ENCODE peak calls at places on chromosomes 6 and 20, in ten cellular contexts. I, U, X, V, W, M, E, O, F and R are unnamed samples.
A peak's percentile ranks its signal among the peaks of the same experiment; 100 is the strongest.

GRCh38 chr6:167676666-167677421 is 149.9 kb upstream of the AFDN start:
- ATAC-seq in E (no peak), F (peak; percentile 36), V (peak; percentile 74), O (peak; percentile 2), W (no peak), U (no peak), X (no peak), M (peak; percentile 70), I (peak; percentile 34), R (peak; percentile 26)

GRCh38 chr6:98847767-98848538 is 13.6 kb downstream of the POU3F2 start:
- ATAC-seq in F (peak; percentile 65), E (peak; percentile 58), M (peak; percentile 32), U (peak; percentile 47), I (peak; percentile 24), V (peak; percentile 63), O (no peak), W (peak; percentile 42), X (peak; percentile 61), R (peak; percentile 28)

GRCh38 chr6:165626711-165627110 is 36.3 kb downstream of the PDE10A start:
- ATAC-seq in W (no peak), F (no peak), E (no peak), O (no peak), U (no peak), I (no peak), M (no peak), V (no peak), X (no peak), R (no peak)

GRCh38 chr6:130675072-130675471 is 152.1 kb upstream of the SMLR1 start:
- ATAC-seq in W (no peak), V (no peak), U (no peak), M (no peak), X (no peak), O (no peak), F (no peak), E (no peak), I (no peak), R (no peak)

GRCh38 chr6:11609324-11610071 is 71.9 kb downstream of the TMEM170B start:
- ATAC-seq in M (no peak), X (peak; percentile 83), V (peak; percentile 57), I (peak; percentile 26), O (no peak), W (peak; percentile 40), F (peak; percentile 81), E (peak; percentile 80), U (no peak), R (peak; percentile 67)

GRCh38 chr6:134007077-134007476 is 45.3 kb downstream of the SLC2A12 start:
- ATAC-seq in E (peak; percentile 70), W (peak; percentile 77), U (no peak), I (no peak), V (no peak), X (no peak), O (no peak), F (peak; percentile 31), M (no peak), R (no peak)

GRCh38 chr6:154329350-154330170 is 27.0 kb downstream of the IPCEF1 start:
- ATAC-seq in V (no peak), E (no peak), U (no peak), O (peak; percentile 62), M (peak; percentile 22), W (no peak), X (no peak), I (no peak), F (no peak), R (no peak)

GRCh38 chr6:46381057-46381456 is 110.2 kb downstream of the RCAN2 start:
- ATAC-seq in V (peak; percentile 58), E (no peak), O (peak; percentile 78), W (no peak), I (no peak), X (no peak), U (no peak), F (no peak), M (no peak), R (no peak)

GRCh38 chr6:33834401-33835392 is 30.9 kb upstream of the MLN start:
- ATAC-seq in U (no peak), X (no peak), V (no peak), O (no peak), W (no peak), M (no peak), E (no peak), I (no peak), F (no peak), R (no peak)

GRCh38 chr6:148771896-148772554 is 25.2 kb downstream of the UST start:
- ATAC-seq in I (no peak), M (no peak), O (no peak), U (peak; percentile 39), W (no peak), F (no peak), X (no peak), E (peak; percentile 26), V (no peak), R (no peak)

GRCh38 chr6:159107451-159108260 is 61.5 kb upstream of the FNDC1 start:
- ATAC-seq in W (no peak), O (no peak), X (no peak), U (peak; percentile 57), F (no peak), I (no peak), M (no peak), V (no peak), E (no peak), R (no peak)

GRCh38 chr6:42756713-42757112 is 10.8 kb upstream of the TBCC start:
- ATAC-seq in M (no peak), I (no peak), U (no peak), X (no peak), O (no peak), W (no peak), V (no peak), F (no peak), E (no peak), R (no peak)

GRCh38 chr20:32433311-32434021 is 75.3 kb downstream of the ASXL1 start:
- ATAC-seq in U (no peak), W (peak; percentile 32), F (peak; percentile 62), V (peak; percentile 34), X (peak; percentile 36), M (peak; percentile 20), I (peak; percentile 21), E (no peak), O (no peak), R (peak; percentile 45)

GRCh38 chr6:148566664-148567350 is 180.0 kb upstream of the UST start:
- ATAC-seq in X (no peak), U (no peak), I (no peak), V (no peak), E (no peak), M (no peak), F (no peak), W (no peak), O (no peak), R (no peak)

GRCh38 chr20:49096212-49096730 is 50.2 kb downstream of the CSE1L start:
- ATAC-seq in X (no peak), O (no peak), F (no peak), E (no peak), M (no peak), I (no peak), V (no peak), W (no peak), U (no peak), R (no peak)

GRCh38 chr20:43926287-43926686 is 11.6 kb downstream of the TOX2 start:
- ATAC-seq in I (no peak), E (no peak), F (no peak), O (no peak), V (no peak), U (no peak), X (no peak), W (no peak), M (no peak), R (no peak)